ENCODE peak calls at places on chromosomes 3 and 15, in five cellular contexts. R is NCI-H510A treated with DMSO at 0.1 percent for 48 hours, N is Daoy, S is activated T-helper 1 cell treated with Interleukin-2 at 50 U/mL for 16 hours, E is choroid plexus epithelial cell. X is an unnamed sample.

GRCh38 chr3:48598323-48599076 is 3.4 kb upstream of the COL7A1 start:
- DNase-seq in R (no peak), N (peak; percentile 94), S (no peak), E (peak; percentile 92), X (no peak)

GRCh38 chr3:105608623-105609022 is 241.9 kb downstream of the ALCAM start:
- DNase-seq in R (no peak), N (no peak), S (no peak), E (no peak), X (no peak)

GRCh38 chr3:117146571-117146970 is 437.0 kb downstream of the TUSC7 start:
- DNase-seq in R (no peak), N (no peak), S (no peak), E (no peak), X (no peak)

GRCh38 chr3:8837172-8837571 is 67.8 kb upstream of the OXTR start:
- DNase-seq in R (no peak), N (peak; percentile 57), S (no peak), E (peak; percentile 93), X (no peak)

GRCh38 chr3:29561651-29562050 is 280.8 kb downstream of the RBMS3 start:
- DNase-seq in R (no peak), N (no peak), S (no peak), E (no peak), X (no peak)

GRCh38 chr3:170903123-170903522 is 5.3 kb downstream of the EIF5A2 start:
- DNase-seq in R (no peak), N (no peak), S (no peak), E (no peak), X (no peak)

GRCh38 chr15:91422704-91423254 is 322.7 kb downstream of the SV2B start:
- DNase-seq in R (no peak), N (no peak), S (no peak), E (no peak), X (no peak)

GRCh38 chr3:120693439-120694172 is 11.6 kb upstream of the HGD start:
- DNase-seq in R (peak; percentile 33), N (no peak), S (no peak), E (peak; percentile 51), X (no peak)

GRCh38 chr3:31777092-31777491 is 204.0 kb downstream of the OSBPL10 start:
- DNase-seq in R (no peak), N (no peak), S (no peak), E (no peak), X (no peak)

GRCh38 chr15:29678504-29679034 is 143.7 kb downstream of the TJP1 start:
- DNase-seq in R (no peak), N (no peak), S (no peak), E (no peak), X (no peak)

GRCh38 chr3:25648107-25648535 is 16.6 kb downstream of the TOP2B start:
- DNase-seq in R (peak; percentile 70), N (peak; percentile 50), S (peak; percentile 47), E (peak; percentile 91), X (peak; percentile 59)

GRCh38 chr3:4736284-4736861 is 242.9 kb upstream of the BHLHE40 start:
- DNase-seq in R (no peak), N (no peak), S (no peak), E (peak; percentile 57), X (no peak)

GRCh38 chr3:106086636-106087035 is 217.8 kb upstream of the CBLB start:
- DNase-seq in R (no peak), N (no peak), S (no peak), E (no peak), X (no peak)

GRCh38 chr3:24299801-24300626 is 194.6 kb downstream of the THRB start:
- DNase-seq in R (no peak), N (peak; percentile 25), S (no peak), E (peak; percentile 68), X (no peak)

GRCh38 chr15:70267879-70268278 is 170.2 kb upstream of the TLE3 start:
- DNase-seq in R (no peak), N (peak; percentile 62), S (no peak), E (peak; percentile 57), X (no peak)

GRCh38 chr15:65067645-65068416 is at the start of gene RASL12:
- DNase-seq in R (no peak), N (no peak), S (no peak), E (no peak), X (no peak)

GRCh38 chr3:149481491-149481890 is 7.0 kb downstream of the TM4SF4 start:
- DNase-seq in R (no peak), N (no peak), S (no peak), E (no peak), X (no peak)

GRCh38 chr15:88574646-88575045 is 28.2 kb upstream of the DET1 start:
- DNase-seq in R (peak; percentile 10), N (no peak), S (no peak), E (no peak), X (no peak)

GRCh38 chr3:78919021-78919755 is 848.6 kb downstream of the ROBO1 start:
- DNase-seq in R (no peak), N (peak; percentile 74), S (no peak), E (peak; percentile 96), X (no peak)

GRCh38 chr3:159923961-159924360 is 64.7 kb upstream of the IL12A start:
- DNase-seq in R (no peak), N (no peak), S (no peak), E (peak; percentile 34), X (no peak)

GRCh38 chr3:8413337-8413926 is 88.2 kb upstream of the LMCD1 start:
- DNase-seq in R (no peak), N (no peak), S (no peak), E (no peak), X (no peak)

GRCh38 chr15:66078196-66078928 is 175.2 kb downstream of the MEGF11 start:
- DNase-seq in R (no peak), N (no peak), S (no peak), E (no peak), X (no peak)

GRCh38 chr3:188918086-188918485 is 253.7 kb upstream of the TPRG1 start:
- DNase-seq in R (no peak), N (no peak), S (no peak), E (peak; percentile 46), X (no peak)

GRCh38 chr15:26767169-26767670 is 5.6 kb downstream of the GABRB3 start:
- DNase-seq in R (no peak), N (peak; percentile 43), S (no peak), E (no peak), X (no peak)

GRCh38 chr3:43699864-43700263 is 9.1 kb downstream of the ABHD5 start:
- DNase-seq in R (no peak), N (no peak), S (no peak), E (peak; percentile 59), X (no peak)

GRCh38 chr3:172595648-172596393 is 72.6 kb upstream of the TNFSF10 start:
- DNase-seq in R (peak; percentile 10), N (peak; percentile 75), S (no peak), E (peak; percentile 82), X (peak; percentile 45)

GRCh38 chr3:7621645-7622044 is 760.7 kb downstream of the GRM7 start:
- DNase-seq in R (no peak), N (no peak), S (no peak), E (no peak), X (no peak)

X was measured in SHP77 treated with DMSO at 0.1 percent for 48 hours.